ENCODE peak calls at places on chromosomes 13 and 19, in five cellular contexts. One of them, this sample, is unnamed.

GRCh38 chr19:5560156-5560555 is 7.6 kb downstream of the TINCR start:
- DNase-seq in CD4-positive, CD25-positive, alpha-beta regulatory T cell: no peak
- DNase-seq in left ventricle myocardium superior: no peak
- DNase-seq in HTR-8/SVneo: no peak
- DNase-seq in naive B cell: no peak
- DNase-seq in this sample: no peak

GRCh38 chr13:78022164-78022877 is 103.7 kb upstream of the EDNRB start:
- DNase-seq in CD4-positive, CD25-positive, alpha-beta regulatory T cell: peak; percentile 29
- DNase-seq in left ventricle myocardium superior: no peak
- DNase-seq in HTR-8/SVneo: peak; percentile 1
- DNase-seq in naive B cell: peak; percentile 66
- DNase-seq in this sample: peak; percentile 70

GRCh38 chr13:112881656-112882554 is 87.1 kb upstream of the MCF2L start:
- DNase-seq in CD4-positive, CD25-positive, alpha-beta regulatory T cell: no peak
- DNase-seq in left ventricle myocardium superior: no peak
- DNase-seq in HTR-8/SVneo: no peak
- DNase-seq in naive B cell: no peak
- DNase-seq in this sample: no peak

GRCh38 chr13:51794959-51795358 is 9.0 kb downstream of the DHRS12 start:
- DNase-seq in CD4-positive, CD25-positive, alpha-beta regulatory T cell: no peak
- DNase-seq in left ventricle myocardium superior: no peak
- DNase-seq in HTR-8/SVneo: no peak
- DNase-seq in naive B cell: no peak
- DNase-seq in this sample: no peak

GRCh38 chr19:39595950-39596349 is 6.4 kb upstream of the LGALS13 start:
- DNase-seq in CD4-positive, CD25-positive, alpha-beta regulatory T cell: no peak
- DNase-seq in left ventricle myocardium superior: no peak
- DNase-seq in HTR-8/SVneo: no peak
- DNase-seq in naive B cell: no peak
- DNase-seq in this sample: no peak

GRCh38 chr13:49300716-49301589 is 53.2 kb downstream of the CDADC1 start:
- DNase-seq in CD4-positive, CD25-positive, alpha-beta regulatory T cell: peak; percentile 79
- DNase-seq in left ventricle myocardium superior: peak; percentile 50
- DNase-seq in HTR-8/SVneo: peak; percentile 71
- DNase-seq in naive B cell: peak; percentile 74
- DNase-seq in this sample: peak; percentile 82

GRCh38 chr19:8641908-8642547 is 11.6 kb downstream of the NFILZ start:
- DNase-seq in CD4-positive, CD25-positive, alpha-beta regulatory T cell: peak; percentile 48
- DNase-seq in left ventricle myocardium superior: no peak
- DNase-seq in HTR-8/SVneo: peak; percentile 69
- DNase-seq in naive B cell: no peak
- DNase-seq in this sample: peak; percentile 33

GRCh38 chr19:5967994-5968430 is 9.9 kb downstream of the RANBP3 start:
- DNase-seq in CD4-positive, CD25-positive, alpha-beta regulatory T cell: peak; percentile 58
- DNase-seq in left ventricle myocardium superior: peak; percentile 53
- DNase-seq in HTR-8/SVneo: peak; percentile 78
- DNase-seq in naive B cell: peak; percentile 35
- DNase-seq in this sample: peak; percentile 76

GRCh38 chr19:38250821-38251563 is 5.2 kb downstream of the PPP1R14A start:
- DNase-seq in CD4-positive, CD25-positive, alpha-beta regulatory T cell: no peak
- DNase-seq in left ventricle myocardium superior: peak; percentile 84
- DNase-seq in HTR-8/SVneo: no peak
- DNase-seq in naive B cell: no peak
- DNase-seq in this sample: peak; percentile 13

This sample was measured in cardiac muscle cell.